ENCODE peak calls at places on chromosomes 11 and 22, in eight cellular contexts. L, K, T, X, E, Y, U and I are unnamed samples.

GRCh38 chr11:95192717-95193116 is 38.3 kb downstream of the SESN3 start:
- DNase-seq in L (no peak), K (no peak), T (no peak), X (no peak), E (no peak), Y (no peak), U (no peak), I (no peak)

GRCh38 chr22:35619336-35620094 is 2.4 kb upstream of the MB start:
- DNase-seq in L (no peak), K (no peak), T (peak; percentile 31), X (no peak), E (no peak), Y (no peak), U (no peak), I (no peak)

GRCh38 chr11:128690746-128691091 is 3.2 kb upstream of the FLI1 start:
- DNase-seq in L (no peak), K (no peak), T (peak; percentile 11), X (no peak), E (peak; percentile 76), Y (no peak), U (no peak), I (no peak)

GRCh38 chr11:101738494-101738893 is 154.7 kb upstream of the TRPC6 start:
- DNase-seq in L (no peak), K (no peak), T (no peak), X (no peak), E (peak; percentile 35), Y (no peak), U (no peak), I (no peak)

GRCh38 chr11:13214276-13214865 is 63.2 kb upstream of the BMAL1 start:
- DNase-seq in L (no peak), K (no peak), T (no peak), X (no peak), E (no peak), Y (no peak), U (peak; percentile 52), I (no peak)

GRCh38 chr11:118622376-118623290 is 15.2 kb downstream of the PHLDB1 start:
- DNase-seq in L (peak; percentile 63), K (peak; percentile 95), T (no peak), X (peak; percentile 94), E (peak; percentile 96), Y (peak; percentile 88), U (peak; percentile 85), I (peak; percentile 37)

GRCh38 chr11:98965775-98966174 is 55.0 kb upstream of the CNTN5 start:
- DNase-seq in L (no peak), K (no peak), T (no peak), X (peak; percentile 52), E (no peak), Y (no peak), U (no peak), I (no peak)

GRCh38 chr11:20840341-20840740 is 171.0 kb downstream of the NELL1 start:
- DNase-seq in L (no peak), K (no peak), T (no peak), X (no peak), E (no peak), Y (no peak), U (no peak), I (no peak)

GRCh38 chr22:39434721-39435120 is 22.1 kb upstream of the MGAT3 start:
- DNase-seq in L (no peak), K (no peak), T (no peak), X (no peak), E (peak; percentile 38), Y (no peak), U (no peak), I (no peak)

GRCh38 chr22:39434243-39434653 is 22.6 kb upstream of the MGAT3 start:
- DNase-seq in L (no peak), K (no peak), T (no peak), X (no peak), E (no peak), Y (no peak), U (no peak), I (no peak)

GRCh38 chr22:39439170-39439569 is 17.6 kb upstream of the MGAT3 start:
- DNase-seq in L (peak; percentile 43), K (no peak), T (no peak), X (peak; percentile 58), E (peak; percentile 90), Y (no peak), U (peak; percentile 48), I (peak; percentile 41)

GRCh38 chr22:39435616-39436015 is 21.2 kb upstream of the MGAT3 start:
- DNase-seq in L (no peak), K (no peak), T (no peak), X (no peak), E (no peak), Y (no peak), U (no peak), I (no peak)

DNA sequence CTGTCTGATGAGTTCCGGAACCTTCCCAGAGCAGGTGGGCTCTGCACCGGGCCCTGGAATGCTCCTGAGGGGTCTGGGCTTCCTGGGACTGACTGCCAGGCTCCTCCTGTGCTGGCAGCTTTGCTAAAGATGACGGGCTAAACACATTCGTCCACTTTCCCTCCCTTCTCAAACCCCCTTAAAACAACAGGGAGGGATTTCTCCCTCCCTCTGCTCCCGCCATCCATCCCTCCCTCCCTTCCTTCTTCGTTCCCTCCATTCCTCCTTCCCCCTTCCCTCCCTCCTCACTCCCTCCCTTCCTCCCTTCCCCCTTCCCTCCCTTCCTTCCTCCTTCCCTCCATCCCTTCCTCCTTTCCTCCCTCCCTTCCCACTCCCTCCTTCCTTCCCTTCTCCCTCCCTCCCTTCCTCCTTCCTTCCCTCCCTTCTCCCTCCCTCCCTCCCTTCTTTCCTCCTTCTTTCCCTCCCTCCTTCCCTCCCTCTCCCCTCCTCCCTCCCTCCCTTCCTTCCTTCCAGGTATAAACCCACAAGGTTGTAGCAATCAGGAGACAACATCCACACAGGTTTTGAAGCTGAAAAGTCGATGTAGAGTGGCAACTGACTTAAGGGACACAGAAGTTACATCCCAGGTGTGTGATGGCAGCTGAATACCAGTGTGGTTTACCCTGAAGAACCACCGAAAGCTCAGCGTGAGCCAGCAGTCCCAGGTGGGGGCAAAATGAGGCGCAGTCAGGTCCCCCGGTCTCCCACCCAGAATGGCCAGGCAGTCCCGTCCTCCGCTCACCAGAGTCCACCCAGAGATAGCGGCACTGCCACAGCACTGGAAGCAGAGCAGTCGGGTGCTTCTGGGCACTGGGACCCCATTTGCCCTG is 18.7 kb upstream of the MGAT3 start:
- DNase-seq in L (no peak), K (no peak), T (no peak), X (no peak), E (peak; percentile 50), Y (no peak), U (no peak), I (no peak)
- H2AFZ ChIP-seq in L (no peak overlapping the region), K (peak overlapping the region; percentile 79), T (peak overlapping the region; percentile 74), X (no peak overlapping the region), E (peak overlapping the region; percentile 51), Y (no peak overlapping the region), U (peak overlapping the region; percentile 66), I (peak overlapping the region; percentile 74)

GRCh38 chr22:30614879-30615278 is 7.9 kb downstream of the TCN2 start:
- DNase-seq in L (no peak), K (no peak), T (no peak), X (no peak), E (no peak), Y (no peak), U (no peak), I (no peak)

GRCh38 chr22:30611197-30611596 is 4.2 kb downstream of the TCN2 start:
- DNase-seq in L (no peak), K (peak; percentile 32), T (no peak), X (no peak), E (peak; percentile 78), Y (no peak), U (no peak), I (no peak)

GRCh38 chr22:30614268-30614667 is 7.3 kb downstream of the TCN2 start:
- DNase-seq in L (no peak), K (no peak), T (no peak), X (no peak), E (no peak), Y (no peak), U (no peak), I (no peak)

GRCh38 chr22:30610299-30610698 is 3.3 kb downstream of the TCN2 start:
- DNase-seq in L (no peak), K (no peak), T (no peak), X (no peak), E (peak; percentile 3), Y (no peak), U (no peak), I (peak; percentile 28)

GRCh38 chr22:30612789-30613188 is 5.8 kb downstream of the TCN2 start:
- DNase-seq in L (no peak), K (no peak), T (peak; percentile 53), X (no peak), E (peak; percentile 32), Y (no peak), U (no peak), I (no peak)
- H3K36me3 ChIP-seq in L (no peaks in the 10 kb centered on the region), K (no peaks in the 10 kb centered on the region), T (peaks cover 8% of the 10 kb centered on the region), X (no peaks in the 10 kb centered on the region), E (no peaks in the 10 kb centered on the region), Y (no peaks in the 10 kb centered on the region), U (no peaks in the 10 kb centered on the region), I (no peaks in the 10 kb centered on the region)

DNA sequence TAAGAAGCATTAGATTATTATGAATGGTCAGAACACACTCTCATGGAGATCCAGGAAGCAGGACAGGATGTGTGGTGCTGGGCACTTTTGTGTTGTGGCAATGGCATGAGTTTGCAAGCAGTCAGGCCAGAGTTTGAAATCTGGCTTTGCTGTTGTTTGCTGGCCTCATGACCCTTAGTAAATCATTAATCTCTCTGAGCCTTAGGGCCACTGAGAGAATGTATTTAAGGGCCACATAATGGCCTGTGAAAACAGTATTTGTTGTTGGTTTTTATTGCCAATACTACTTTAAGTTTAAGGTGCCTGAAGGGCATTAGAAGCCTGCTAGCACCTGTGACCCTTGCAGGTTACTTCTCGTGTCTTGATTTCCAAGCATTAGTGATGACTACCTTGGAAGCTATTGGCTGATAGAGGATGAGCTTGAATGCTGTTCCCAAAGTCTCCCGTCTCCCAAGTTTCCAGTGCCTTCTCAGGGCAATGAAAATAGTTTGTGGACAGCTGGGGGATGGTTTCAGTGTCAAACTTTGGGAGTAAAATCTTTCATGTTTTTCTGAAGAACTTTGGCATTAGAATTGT is 24.6 kb downstream of the STIM1 start:
- DNase-seq in L (no peak), K (no peak), T (no peak), X (no peak), E (no peak), Y (no peak), U (no peak), I (no peak)
- H3K4me1 ChIP-seq in L (no peaks in the 10 kb centered on the region), K (peaks cover 29% of the 10 kb centered on the region), T (peaks cover 17% of the 10 kb centered on the region), X (peaks cover 31% of the 10 kb centered on the region), E (peaks cover 10% of the 10 kb centered on the region), Y (peaks cover 28% of the 10 kb centered on the region), U (peaks cover 5% of the 10 kb centered on the region), I (peaks cover 7% of the 10 kb centered on the region)

GRCh38 chr22:28027453-28028448 is 108.7 kb upstream of the PITPNB start:
- DNase-seq in L (peak; percentile 44), K (no peak), T (no peak), X (no peak), E (peak; percentile 2), Y (no peak), U (no peak), I (no peak)

GRCh38 chr22:28024422-28024888 is 105.4 kb upstream of the PITPNB start:
- DNase-seq in L (no peak), K (no peak), T (no peak), X (no peak), E (peak; percentile 65), Y (no peak), U (no peak), I (no peak)

GRCh38 chr22:28023774-28024173 is 104.7 kb upstream of the PITPNB start:
- DNase-seq in L (no peak), K (no peak), T (no peak), X (no peak), E (peak; percentile 27), Y (no peak), U (no peak), I (no peak)

GRCh38 chr22:28025333-28025732 is 106.3 kb upstream of the PITPNB start:
- DNase-seq in L (no peak), K (no peak), T (no peak), X (no peak), E (peak; percentile 26), Y (no peak), U (no peak), I (no peak)

DNA sequence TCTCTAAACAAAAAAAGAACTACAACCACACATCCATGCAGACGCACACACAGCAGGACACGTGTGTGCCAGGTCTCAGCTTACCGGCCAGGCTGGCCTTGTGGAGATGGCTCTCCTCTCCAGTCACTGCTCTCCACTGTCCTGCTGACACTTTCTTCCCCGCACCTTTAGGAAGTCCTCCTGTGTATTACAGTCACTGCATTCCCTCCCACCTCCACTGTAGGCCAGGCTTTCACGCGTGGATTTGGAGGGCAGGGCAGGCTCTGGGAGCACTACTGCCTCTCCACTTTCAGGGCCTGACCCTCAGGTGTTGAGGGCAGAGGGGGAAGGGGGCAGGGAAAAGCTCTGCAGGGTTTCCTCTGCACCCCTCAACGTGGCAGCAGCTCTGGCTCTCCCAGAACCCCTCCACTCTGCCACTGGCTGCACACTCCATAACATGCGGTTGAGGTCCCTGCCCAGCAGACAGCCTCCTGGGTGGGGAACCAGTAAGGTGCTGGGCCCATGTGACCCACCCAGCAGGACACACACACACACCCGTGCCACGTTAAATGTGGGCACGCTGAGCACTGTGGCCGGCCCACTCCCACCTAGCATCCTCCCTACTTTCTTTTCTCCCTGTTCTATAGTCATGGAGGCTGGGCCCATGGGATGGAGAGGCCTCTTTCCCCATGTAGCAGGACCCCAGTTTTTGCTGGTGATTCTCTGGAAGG is 107.0 kb upstream of the PITPNB start:
- DNase-seq in L (no peak), K (no peak), T (no peak), X (no peak), E (peak; percentile 18), Y (no peak), U (no peak), I (no peak)
- H2AFZ ChIP-seq in L (no peak overlapping the region), K (no peak overlapping the region), T (no peak overlapping the region), X (no peak overlapping the region), E (no peak overlapping the region), Y (no peak overlapping the region), U (no peak overlapping the region), I (no peak overlapping the region)